ENCODE peak calls at places on chromosomes 16 and 17, in ten cellular contexts. One of them, this sample, is unnamed.
A peak's percentile ranks its signal among the peaks of the same experiment; 100 is the strongest.

GRCh38 chr16:3780570-3780969 is 63.2 kb upstream of the TRAP1 start:
- DNase-seq in ascending aorta: no peak
- DNase-seq in endodermal cell: no peak
- DNase-seq in endothelial cell of umbilical vein: peak; percentile 34
- DNase-seq in thoracic aorta: no peak
- DNase-seq in CD4-positive, alpha-beta T cell: no peak
- DNase-seq in prostate gland: no peak
- DNase-seq in transverse colon: no peak
- DNase-seq in cardiac muscle cell: peak; percentile 11
- DNase-seq in uterus: no peak
- DNase-seq in this sample: no peak

GRCh38 chr17:39517224-39517623 is 55.9 kb downstream of the CDK12 start:
- DNase-seq in ascending aorta: no peak
- DNase-seq in endodermal cell: no peak
- DNase-seq in endothelial cell of umbilical vein: peak; percentile 96
- DNase-seq in thoracic aorta: no peak
- DNase-seq in CD4-positive, alpha-beta T cell: no peak
- DNase-seq in prostate gland: no peak
- DNase-seq in transverse colon: no peak
- DNase-seq in cardiac muscle cell: no peak
- DNase-seq in uterus: no peak
- DNase-seq in this sample: no peak

GRCh38 chr17:66900126-66901010 is 64.1 kb upstream of the CACNG4 start:
- DNase-seq in ascending aorta: no peak
- DNase-seq in endodermal cell: no peak
- DNase-seq in endothelial cell of umbilical vein: peak; percentile 6
- DNase-seq in thoracic aorta: no peak
- DNase-seq in CD4-positive, alpha-beta T cell: no peak
- DNase-seq in prostate gland: no peak
- DNase-seq in transverse colon: no peak
- DNase-seq in cardiac muscle cell: no peak
- DNase-seq in uterus: no peak
- DNase-seq in this sample: no peak

GRCh38 chr16:70342016-70342415 is 4.7 kb upstream of the DDX19A start:
- DNase-seq in ascending aorta: no peak
- DNase-seq in endodermal cell: peak; percentile 48
- DNase-seq in endothelial cell of umbilical vein: no peak
- DNase-seq in thoracic aorta: no peak
- DNase-seq in CD4-positive, alpha-beta T cell: no peak
- DNase-seq in prostate gland: no peak
- DNase-seq in transverse colon: no peak
- DNase-seq in cardiac muscle cell: peak; percentile 72
- DNase-seq in uterus: no peak
- DNase-seq in this sample: no peak

GRCh38 chr16:13919330-13919682 is 648 bp upstream of the ERCC4 start:
- DNase-seq in ascending aorta: no peak
- DNase-seq in endodermal cell: no peak
- DNase-seq in endothelial cell of umbilical vein: no peak
- DNase-seq in thoracic aorta: no peak
- DNase-seq in CD4-positive, alpha-beta T cell: peak; percentile 7
- DNase-seq in prostate gland: peak; percentile 25
- DNase-seq in transverse colon: no peak
- DNase-seq in cardiac muscle cell: peak; percentile 55
- DNase-seq in uterus: no peak
- DNase-seq in this sample: peak; percentile 23

GRCh38 chr16:88602091-88602490 is 31.9 kb downstream of the ZC3H18 start:
- DNase-seq in ascending aorta: no peak
- DNase-seq in endodermal cell: no peak
- DNase-seq in endothelial cell of umbilical vein: no peak
- DNase-seq in thoracic aorta: no peak
- DNase-seq in CD4-positive, alpha-beta T cell: no peak
- DNase-seq in prostate gland: no peak
- DNase-seq in transverse colon: no peak
- DNase-seq in cardiac muscle cell: no peak
- DNase-seq in uterus: no peak
- DNase-seq in this sample: no peak

GRCh38 chr16:3597226-3597625 is 14.2 kb downstream of the SLX4 start:
- DNase-seq in ascending aorta: no peak
- DNase-seq in endodermal cell: no peak
- DNase-seq in endothelial cell of umbilical vein: no peak
- DNase-seq in thoracic aorta: no peak
- DNase-seq in CD4-positive, alpha-beta T cell: no peak
- DNase-seq in prostate gland: no peak
- DNase-seq in transverse colon: no peak
- DNase-seq in cardiac muscle cell: no peak
- DNase-seq in uterus: no peak
- DNase-seq in this sample: no peak

GRCh38 chr17:57984226-57984890 is 3.7 kb downstream of the VEZF1 start:
- DNase-seq in ascending aorta: no peak
- DNase-seq in endodermal cell: no peak
- DNase-seq in endothelial cell of umbilical vein: no peak
- DNase-seq in thoracic aorta: no peak
- DNase-seq in CD4-positive, alpha-beta T cell: no peak
- DNase-seq in prostate gland: no peak
- DNase-seq in transverse colon: no peak
- DNase-seq in cardiac muscle cell: no peak
- DNase-seq in uterus: no peak
- DNase-seq in this sample: no peak

GRCh38 chr17:65557349-65558310 is 3.8 kb downstream of the AXIN2 start:
- DNase-seq in ascending aorta: no peak
- DNase-seq in endodermal cell: no peak
- DNase-seq in endothelial cell of umbilical vein: no peak
- DNase-seq in thoracic aorta: no peak
- DNase-seq in CD4-positive, alpha-beta T cell: peak; percentile 19
- DNase-seq in prostate gland: no peak
- DNase-seq in transverse colon: no peak
- DNase-seq in cardiac muscle cell: no peak
- DNase-seq in uterus: no peak
- DNase-seq in this sample: peak; percentile 53

GRCh38 chr17:21079196-21079595 is 36.4 kb upstream of the USP22 start:
- DNase-seq in ascending aorta: no peak
- DNase-seq in endodermal cell: no peak
- DNase-seq in endothelial cell of umbilical vein: no peak
- DNase-seq in thoracic aorta: no peak
- DNase-seq in CD4-positive, alpha-beta T cell: no peak
- DNase-seq in prostate gland: no peak
- DNase-seq in transverse colon: no peak
- DNase-seq in cardiac muscle cell: no peak
- DNase-seq in uterus: no peak
- DNase-seq in this sample: no peak

GRCh38 chr16:71711789-71712188 is 12.7 kb downstream of the PHLPP2 start:
- DNase-seq in ascending aorta: no peak
- DNase-seq in endodermal cell: no peak
- DNase-seq in endothelial cell of umbilical vein: no peak
- DNase-seq in thoracic aorta: no peak
- DNase-seq in CD4-positive, alpha-beta T cell: no peak
- DNase-seq in prostate gland: no peak
- DNase-seq in transverse colon: no peak
- DNase-seq in cardiac muscle cell: no peak
- DNase-seq in uterus: no peak
- DNase-seq in this sample: no peak

GRCh38 chr17:45190503-45191282 is 29.0 kb downstream of the HEXIM2 start:
- DNase-seq in ascending aorta: no peak
- DNase-seq in endodermal cell: no peak
- DNase-seq in endothelial cell of umbilical vein: no peak
- DNase-seq in thoracic aorta: no peak
- DNase-seq in CD4-positive, alpha-beta T cell: no peak
- DNase-seq in prostate gland: no peak
- DNase-seq in transverse colon: no peak
- DNase-seq in cardiac muscle cell: no peak
- DNase-seq in uterus: no peak
- DNase-seq in this sample: no peak

GRCh38 chr17:54882371-54882770 is 18.3 kb upstream of the TOM1L1 start:
- DNase-seq in ascending aorta: no peak
- DNase-seq in endodermal cell: no peak
- DNase-seq in endothelial cell of umbilical vein: no peak
- DNase-seq in thoracic aorta: no peak
- DNase-seq in CD4-positive, alpha-beta T cell: no peak
- DNase-seq in prostate gland: no peak
- DNase-seq in transverse colon: no peak
- DNase-seq in cardiac muscle cell: no peak
- DNase-seq in uterus: no peak
- DNase-seq in this sample: no peak

GRCh38 chr16:89581045-89581695 is 5.6 kb downstream of the CPNE7 start:
- DNase-seq in ascending aorta: no peak
- DNase-seq in endodermal cell: no peak
- DNase-seq in endothelial cell of umbilical vein: peak; percentile 74
- DNase-seq in thoracic aorta: no peak
- DNase-seq in CD4-positive, alpha-beta T cell: no peak
- DNase-seq in prostate gland: no peak
- DNase-seq in transverse colon: no peak
- DNase-seq in cardiac muscle cell: no peak
- DNase-seq in uterus: no peak
- DNase-seq in this sample: no peak

GRCh38 chr16:83609178-83609577 is 198.6 kb upstream of the HSBP1 start:
- DNase-seq in ascending aorta: no peak
- DNase-seq in endodermal cell: no peak
- DNase-seq in endothelial cell of umbilical vein: no peak
- DNase-seq in thoracic aorta: no peak
- DNase-seq in CD4-positive, alpha-beta T cell: no peak
- DNase-seq in prostate gland: no peak
- DNase-seq in transverse colon: no peak
- DNase-seq in cardiac muscle cell: no peak
- DNase-seq in uterus: no peak
- DNase-seq in this sample: no peak
- TF ChIP-seq CTCF in ascending aorta: no peak
- TF ChIP-seq CTCF in endodermal cell: no peak
- TF ChIP-seq CTCF in endothelial cell of umbilical vein: no peak
- TF ChIP-seq CTCF in thoracic aorta: no peak
- TF ChIP-seq CTCF in CD4-positive, alpha-beta T cell: no peak
- TF ChIP-seq CTCF in prostate gland: no peak
- TF ChIP-seq CTCF in transverse colon: no peak
- TF ChIP-seq CTCF in cardiac muscle cell: no peak
- TF ChIP-seq CTCF in uterus: no peak
- TF ChIP-seq CTCF in this sample: no peak

DNA sequence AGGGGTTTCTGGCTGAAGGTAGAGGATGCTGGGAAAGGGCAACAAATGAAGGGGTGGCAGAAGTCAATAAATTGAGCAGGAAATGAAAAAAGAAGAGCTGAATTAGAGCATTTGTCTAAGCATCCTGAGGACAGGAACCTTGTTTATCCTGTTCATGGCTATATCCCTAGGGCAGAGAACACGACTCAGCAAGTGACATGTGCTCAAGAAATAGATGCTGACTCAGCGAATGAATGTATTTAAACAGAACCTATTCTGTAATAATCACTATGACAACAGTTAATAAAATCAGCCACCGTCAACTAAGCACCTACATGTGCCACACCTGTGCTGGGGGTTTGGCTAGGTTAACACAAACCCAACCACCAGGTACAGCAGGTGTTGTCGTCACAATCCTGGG is 80.3 kb downstream of the CDK5R1 start:
- DNase-seq in ascending aorta: no peak
- DNase-seq in endodermal cell: no peak
- DNase-seq in endothelial cell of umbilical vein: no peak
- DNase-seq in thoracic aorta: no peak
- DNase-seq in CD4-positive, alpha-beta T cell: no peak
- DNase-seq in prostate gland: no peak
- DNase-seq in transverse colon: no peak
- DNase-seq in cardiac muscle cell: no peak
- DNase-seq in uterus: no peak
- DNase-seq in this sample: no peak
- H3K27ac ChIP-seq in ascending aorta: no peak overlapping the region
- H3K27ac ChIP-seq in endodermal cell: no peak overlapping the region
- H3K27ac ChIP-seq in endothelial cell of umbilical vein: no peak overlapping the region
- H3K27ac ChIP-seq in thoracic aorta: no peak overlapping the region
- H3K27ac ChIP-seq in CD4-positive, alpha-beta T cell: no peak overlapping the region
- H3K27ac ChIP-seq in prostate gland: no peak overlapping the region
- H3K27ac ChIP-seq in transverse colon: no peak overlapping the region
- H3K27ac ChIP-seq in cardiac muscle cell: no peak overlapping the region
- H3K27ac ChIP-seq in uterus: no peak overlapping the region
- H3K27ac ChIP-seq in this sample: no peak overlapping the region

DNA sequence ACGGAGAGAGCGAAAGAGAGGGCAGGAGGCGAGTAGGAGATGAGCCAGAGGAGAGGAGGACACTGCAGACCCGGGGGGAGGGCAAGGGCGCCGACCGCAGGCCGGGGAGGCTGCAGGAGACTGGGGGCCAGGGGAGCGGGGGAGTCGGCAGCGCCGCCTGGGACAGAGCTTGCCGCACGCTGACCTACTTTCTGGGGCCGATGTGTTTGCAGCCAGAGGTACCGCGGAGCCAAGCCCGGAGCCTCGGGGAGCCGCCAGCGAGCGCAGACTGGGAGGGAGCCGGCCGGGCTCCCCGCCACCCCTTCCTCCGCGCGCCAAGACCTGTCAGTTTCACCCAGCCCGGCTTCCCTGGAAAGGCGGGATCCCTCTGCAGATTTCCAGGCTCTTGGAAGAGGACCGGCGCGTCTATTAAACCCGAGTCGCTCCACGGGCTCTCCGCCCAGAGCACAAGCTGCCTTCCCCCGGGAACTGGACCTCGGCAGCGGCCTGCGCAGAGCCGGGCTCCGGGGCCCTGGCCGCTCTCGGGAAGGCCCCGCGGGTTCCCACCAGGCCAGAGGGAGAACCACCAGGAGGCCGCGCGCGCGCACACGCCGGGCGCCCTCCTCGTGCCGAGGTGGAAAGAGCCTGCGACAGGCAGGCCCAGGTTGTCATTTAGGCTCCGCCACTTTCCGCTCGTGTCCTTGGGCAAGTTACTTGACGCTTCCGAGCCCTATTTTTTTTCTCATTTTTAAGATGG is 74.5 kb downstream of the CMC2 start:
- DNase-seq in ascending aorta: no peak
- DNase-seq in endodermal cell: peak; percentile 87
- DNase-seq in endothelial cell of umbilical vein: peak; percentile 59
- DNase-seq in thoracic aorta: no peak
- DNase-seq in CD4-positive, alpha-beta T cell: no peak
- DNase-seq in prostate gland: peak; percentile 74
- DNase-seq in transverse colon: peak; percentile 41
- DNase-seq in cardiac muscle cell: peak; percentile 62
- DNase-seq in uterus: peak; percentile 64
- DNase-seq in this sample: peak; percentile 53
- TF ChIP-seq CTCF in ascending aorta: peak; percentile 4
- TF ChIP-seq CTCF in endodermal cell: no peak
- TF ChIP-seq CTCF in endothelial cell of umbilical vein: peak; percentile 6
- TF ChIP-seq CTCF in thoracic aorta: no peak
- TF ChIP-seq CTCF in CD4-positive, alpha-beta T cell: no peak
- TF ChIP-seq CTCF in prostate gland: peak; percentile 11
- TF ChIP-seq CTCF in transverse colon: no peak
- TF ChIP-seq CTCF in cardiac muscle cell: no peak
- TF ChIP-seq CTCF in uterus: peak; percentile 4
- TF ChIP-seq CTCF in this sample: no peak

DNA sequence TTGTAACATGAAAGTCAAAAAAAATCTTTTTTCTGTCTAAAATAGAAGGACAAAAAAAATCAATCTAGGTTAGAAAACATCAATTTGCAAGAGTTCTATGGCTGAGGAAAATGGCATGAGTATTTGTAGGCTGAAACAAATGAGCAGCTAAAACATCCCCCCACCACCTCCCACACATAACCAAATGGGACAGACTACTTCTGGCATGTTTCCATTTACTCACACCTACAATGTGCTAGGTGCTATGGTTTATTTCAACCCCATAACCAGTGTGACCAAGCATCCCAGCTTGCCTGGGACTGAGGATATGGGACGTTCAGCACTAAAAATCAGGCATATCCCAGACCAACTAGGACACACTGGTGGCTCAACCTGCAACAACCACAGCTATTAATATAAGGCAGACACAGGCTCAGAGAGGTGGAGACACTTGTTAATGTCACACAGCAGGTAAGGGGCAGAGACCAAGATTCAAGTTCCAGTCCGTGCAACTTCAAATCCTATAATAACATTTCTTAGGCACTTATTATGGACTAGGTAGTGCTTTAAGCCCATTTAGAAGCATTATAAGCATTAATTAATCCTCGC is 96.0 kb downstream of the XYLT1 start:
- DNase-seq in ascending aorta: no peak
- DNase-seq in endodermal cell: no peak
- DNase-seq in endothelial cell of umbilical vein: no peak
- DNase-seq in thoracic aorta: no peak
- DNase-seq in CD4-positive, alpha-beta T cell: no peak
- DNase-seq in prostate gland: no peak
- DNase-seq in transverse colon: no peak
- DNase-seq in cardiac muscle cell: no peak
- DNase-seq in uterus: no peak
- DNase-seq in this sample: no peak
- H3K27ac ChIP-seq in ascending aorta: no peak overlapping the region
- H3K27ac ChIP-seq in endodermal cell: no peak overlapping the region
- H3K27ac ChIP-seq in endothelial cell of umbilical vein: no peak overlapping the region
- H3K27ac ChIP-seq in thoracic aorta: no peak overlapping the region
- H3K27ac ChIP-seq in CD4-positive, alpha-beta T cell: no peak overlapping the region
- H3K27ac ChIP-seq in prostate gland: no peak overlapping the region
- H3K27ac ChIP-seq in transverse colon: no peak overlapping the region
- H3K27ac ChIP-seq in cardiac muscle cell: peak overlapping the region; percentile 70
- H3K27ac ChIP-seq in uterus: no peak overlapping the region
- H3K27ac ChIP-seq in this sample: no peak overlapping the region

This sample was measured in colonic mucosa.